ENCODE peak calls at places on chromosome 5, in six cellular contexts. U, T, P, A, N and H are unnamed samples.

GRCh38 chr5:79990598-79991507 is at the start of gene MTX3:
- DNase-seq in P (peak; percentile 81), U (peak; percentile 70), T (peak; percentile 76), N (peak; percentile 73), A (peak; percentile 91), H (peak; percentile 95)

GRCh38 chr5:59086024-59086423 is 503.1 kb downstream of the RAB3C start:
- DNase-seq in T (no peak), U (no peak), A (no peak), P (no peak), N (no peak), H (no peak)

GRCh38 chr5:91983869-91984268 is 600.8 kb upstream of the ARRDC3 start:
- DNase-seq in U (no peak), N (peak; percentile 11), A (no peak), P (no peak), T (no peak), H (no peak)

GRCh38 chr5:107564896-107565295 is 105.8 kb downstream of the EFNA5 start:
- DNase-seq in N (no peak), T (no peak), P (no peak), A (no peak), U (no peak), H (no peak)

GRCh38 chr5:33363537-33363936 is 77.2 kb upstream of the TARS1 start:
- DNase-seq in U (no peak), P (peak; percentile 24), A (no peak), N (no peak), T (no peak), H (no peak)

GRCh38 chr5:177023247-177023703 is 779 bp downstream of the ZNF346 start:
- DNase-seq in P (no peak), U (no peak), A (no peak), N (peak; percentile 16), T (peak; percentile 25), H (no peak)

GRCh38 chr5:111670826-111671492 is 86.0 kb downstream of the NREP start:
- DNase-seq in U (no peak), A (no peak), P (no peak), T (peak; percentile 30), N (peak; percentile 30), H (no peak)

GRCh38 chr5:113663879-113664278 is 150.4 kb downstream of the YTHDC2 start:
- DNase-seq in A (peak; percentile 58), P (no peak), T (peak; percentile 69), U (no peak), N (peak; percentile 16), H (peak; percentile 93)

GRCh38 chr5:128667751-128668150 is 129.7 kb upstream of the FBN2 start:
- DNase-seq in T (peak; percentile 39), U (no peak), P (no peak), A (no peak), N (no peak), H (no peak)

GRCh38 chr5:116076496-116076895 is 8.3 kb upstream of the COMMD10 start:
- DNase-seq in A (no peak), U (no peak), N (no peak), P (no peak), T (no peak), H (no peak)

GRCh38 chr5:105581988-105582690 is 2019.5 kb upstream of the NUDT12 start:
- DNase-seq in A (no peak), T (no peak), P (no peak), U (no peak), N (no peak), H (no peak)

GRCh38 chr5:132500244-132500930 is 9.8 kb upstream of the IRF1 start:
- DNase-seq in T (no peak), U (no peak), A (no peak), P (no peak), N (no peak), H (peak; percentile 48)

GRCh38 chr5:88244686-88245085 is 24.0 kb downstream of the TMEM161B start:
- DNase-seq in N (peak; percentile 31), U (no peak), T (peak; percentile 90), P (no peak), A (no peak), H (no peak)

GRCh38 chr5:74252033-74252430 is 388.5 kb downstream of the ENC1 start:
- DNase-seq in N (no peak), P (peak; percentile 57), T (no peak), A (no peak), U (no peak), H (no peak)

GRCh38 chr5:55582256-55582655 is 47.5 kb upstream of the PLPP1 start:
- DNase-seq in N (no peak), U (no peak), A (no peak), T (no peak), P (no peak), H (no peak)

GRCh38 chr5:9112520-9113291 is 433.2 kb downstream of the SEMA5A start:
- DNase-seq in U (no peak), P (no peak), T (no peak), N (peak; percentile 62), A (no peak), H (no peak)

GRCh38 chr5:142650060-142650459 is 35.8 kb downstream of the FGF1 start:
- DNase-seq in N (no peak), T (no peak), U (no peak), A (no peak), P (no peak), H (no peak)

GRCh38 chr5:61253547-61253946 is 78.5 kb upstream of the ZSWIM6 start:
- DNase-seq in P (no peak), A (no peak), T (no peak), N (no peak), U (no peak), H (no peak)

GRCh38 chr5:16894236-16895057 is 41.6 kb downstream of the MYO10 start:
- DNase-seq in A (no peak), P (no peak), U (no peak), T (peak; percentile 100), N (peak; percentile 96), H (peak; percentile 62)

GRCh38 chr5:13919087-13919486 is 25.4 kb downstream of the DNAH5 start:
- DNase-seq in T (no peak), A (no peak), N (no peak), P (no peak), U (no peak), H (no peak)

GRCh38 chr5:67166886-67167285 is 29.7 kb downstream of the CD180 start:
- DNase-seq in P (no peak), T (no peak), N (no peak), A (no peak), U (no peak), H (no peak)

GRCh38 chr5:1392801-1393565 is 48.1 kb upstream of the CLPTM1L start:
- DNase-seq in P (no peak), N (no peak), T (no peak), U (no peak), A (no peak), H (no peak)

GRCh38 chr5:99955962-99956361 is 579.2 kb upstream of the FAM174A start:
- DNase-seq in T (no peak), U (no peak), P (no peak), A (no peak), N (no peak), H (no peak)

GRCh38 chr5:125005287-125005686 is 258.8 kb upstream of the ZNF608 start:
- DNase-seq in A (no peak), N (no peak), P (no peak), T (no peak), U (no peak), H (no peak)

GRCh38 chr5:95048633-95049032 is 236.3 kb downstream of the MCTP1 start:
- DNase-seq in U (no peak), P (no peak), A (no peak), T (no peak), N (no peak), H (no peak)

GRCh38 chr5:74201334-74202081 is 439.0 kb downstream of the ENC1 start:
- DNase-seq in A (peak; percentile 61), U (peak; percentile 43), P (no peak), N (peak; percentile 51), T (peak; percentile 65), H (no peak)

GRCh38 chr5:39424751-39425524 is at the start of gene DAB2:
- DNase-seq in P (peak; percentile 80), U (peak; percentile 76), N (peak; percentile 96), T (peak; percentile 94), A (peak; percentile 95), H (peak; percentile 96)
- H3K4me1 ChIP-seq in P (no peaks in the 10 kb centered on the region), U (peaks cover 33% of the 10 kb centered on the region), N (peaks cover 18% of the 10 kb centered on the region), T (peaks cover 48% of the 10 kb centered on the region), A (peaks cover 6% of the 10 kb centered on the region), H (peaks cover 12% of the 10 kb centered on the region)

GRCh38 chr5:35240892-35241291 is 10.6 kb upstream of the PRLR start:
- DNase-seq in A (no peak), U (no peak), P (no peak), T (no peak), N (no peak), H (no peak)

GRCh38 chr5:35246928-35247644 is 16.8 kb upstream of the PRLR start:
- DNase-seq in A (peak; percentile 73), T (peak; percentile 7), P (peak; percentile 57), U (no peak), N (no peak), H (no peak)

GRCh38 chr5:35246411-35246810 is 16.1 kb upstream of the PRLR start:
- DNase-seq in P (no peak), U (no peak), T (peak; percentile 15), A (no peak), N (no peak), H (no peak)

GRCh38 chr5:35242695-35243258 is 12.5 kb upstream of the PRLR start:
- DNase-seq in U (no peak), A (no peak), T (no peak), P (no peak), N (no peak), H (no peak)

DNA sequence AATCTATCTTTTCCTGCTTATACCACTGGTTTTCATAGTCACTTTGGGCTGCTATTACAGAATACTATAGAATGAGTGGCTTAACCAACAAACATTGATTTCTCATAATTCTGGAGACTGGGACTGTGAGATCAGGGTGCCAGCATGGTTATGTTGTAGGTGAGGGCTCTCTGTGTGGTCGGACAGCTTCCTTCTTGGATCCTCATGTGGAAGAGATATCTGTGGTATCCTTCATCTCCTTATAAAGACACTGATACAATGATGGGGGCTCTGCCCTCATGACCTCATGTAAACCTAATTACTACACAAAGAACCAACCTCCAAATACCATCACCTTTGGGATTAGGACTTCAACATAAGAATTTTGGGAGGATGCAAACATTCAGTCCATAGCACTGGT is 13.9 kb upstream of the PRLR start:
- DNase-seq in P (no peak), A (no peak), U (no peak), T (no peak), N (no peak), H (no peak)
- H3K4me1 ChIP-seq in P (no peaks in the 10 kb centered on the region), A (peaks cover 2% of the 10 kb centered on the region), U (no peaks in the 10 kb centered on the region), T (peaks cover 8% of the 10 kb centered on the region), N (no peaks in the 10 kb centered on the region), H (peaks cover 7% of the 10 kb centered on the region)

DNA sequence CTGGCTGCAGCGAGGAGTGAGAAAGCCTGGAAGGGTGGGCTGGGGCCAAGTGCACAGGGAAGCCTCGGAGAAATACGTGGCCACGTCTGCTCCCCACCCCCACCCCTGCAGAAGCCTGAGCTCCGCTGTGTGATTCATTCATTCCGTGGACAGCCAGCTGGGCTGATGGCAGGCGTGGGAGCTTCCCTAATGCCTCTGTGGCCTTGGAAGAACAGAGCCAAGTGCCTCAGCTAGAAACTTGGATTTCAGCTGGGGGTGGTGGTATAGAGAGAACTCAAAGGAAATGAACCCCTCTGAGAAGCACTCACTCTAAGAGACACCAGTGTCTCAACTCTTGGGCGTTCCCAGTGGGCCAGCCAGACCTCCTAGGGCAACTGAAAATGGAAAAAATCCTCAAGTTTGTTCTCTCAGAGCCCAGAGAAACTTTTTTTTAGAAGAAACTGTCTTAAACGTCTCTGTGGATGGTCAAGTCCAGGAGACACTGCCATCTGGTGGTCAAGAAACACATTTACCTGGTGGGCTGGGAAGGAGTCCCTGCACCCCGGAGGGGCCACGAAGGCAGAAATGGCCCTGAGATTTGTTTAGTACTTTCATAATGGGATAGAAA is 18.0 kb downstream of the ATOX1 start:
- DNase-seq in A (peak; percentile 83), T (peak; percentile 76), N (peak; percentile 96), U (peak; percentile 43), P (peak; percentile 86), H (peak; percentile 85)
- H3K4me1 ChIP-seq in A (no peaks in the 10 kb centered on the region), T (peaks cover 57% of the 10 kb centered on the region), N (peaks cover 23% of the 10 kb centered on the region), U (peaks cover 16% of the 10 kb centered on the region), P (peaks cover 4% of the 10 kb centered on the region), H (peaks cover 15% of the 10 kb centered on the region)

GRCh38 chr5:126650463-126650862 is 49.7 kb downstream of the PHAX start:
- DNase-seq in A (no peak), U (no peak), N (no peak), T (no peak), P (no peak), H (no peak)
- H3K4me1 ChIP-seq in A (no peaks in the 10 kb centered on the region), U (no peaks in the 10 kb centered on the region), N (no peaks in the 10 kb centered on the region), T (no peaks in the 10 kb centered on the region), P (no peaks in the 10 kb centered on the region), H (no peaks in the 10 kb centered on the region)